ENCODE peak calls at places on chromosomes 5 and 9, in ten cellular contexts. U is bronchial epithelial cell, L is mammary epithelial cell, Z is cardiac muscle cell, V is adrenal gland, W is PC-3, Q is heart left ventricle, F is GM12865, G is AG04449, O is A549. N is an unnamed sample.

GRCh38 chr5:132005591-132005990 is 5.9 kb downstream of the ACSL6 start:
- DNase-seq in Q (peak), G (no peak), L (no peak), O (no peak), V (no peak), Z (no peak), W (no peak), U (no peak), F (no peak), N (no peak)

GRCh38 chr9:132166599-132166998 is 4.7 kb downstream of the NTNG2 start:
- DNase-seq in U (no peak), Q (no peak), V (no peak), G (no peak), Z (no peak), W (no peak), O (peak), L (no peak), F (no peak), N (no peak)

GRCh38 chr5:78399115-78399514 is 38.7 kb downstream of the SCAMP1 start:
- DNase-seq in Z (peak), W (no peak), O (no peak), L (no peak), U (no peak), Q (no peak), F (no peak), G (no peak), V (no peak), N (no peak)

GRCh38 chr9:1051286-1052118 is 1.3 kb downstream of the DMRT2 start:
- DNase-seq in L (peak), W (no peak), U (peak), F (peak), Q (peak), V (no peak), O (peak), Z (no peak), G (no peak), N (no peak)

GRCh38 chr5:169197343-169197742 is 103.6 kb downstream of the SLIT3 start:
- DNase-seq in Z (peak), F (no peak), U (peak), O (peak), W (peak), L (peak), Q (no peak), V (no peak), G (no peak), N (no peak)

GRCh38 chr9:127233582-127234350 is 30.8 kb upstream of the GARNL3 start:
- DNase-seq in O (no peak), F (no peak), U (no peak), W (no peak), L (no peak), G (no peak), V (no peak), Z (peak), Q (no peak), N (no peak)

GRCh38 chr5:173327084-173327947 is 898 bp downstream of the STC2 start:
- DNase-seq in L (peak), W (no peak), Q (peak), U (no peak), G (no peak), V (no peak), O (peak), Z (peak), F (peak), N (no peak)

GRCh38 chr5:131794596-131794995 is 2.2 kb downstream of the FNIP1 start:
- DNase-seq in F (peak), Q (no peak), U (no peak), W (no peak), G (no peak), V (no peak), Z (no peak), L (no peak), O (no peak), N (no peak)

GRCh38 chr9:125649315-125649714 is 57.7 kb downstream of the MAPKAP1 start:
- DNase-seq in V (peak), O (peak), Z (peak), F (peak), U (peak), L (peak), Q (no peak), G (peak), W (peak), N (no peak)

GRCh38 chr5:168974081-168974480 is 326.9 kb downstream of the SLIT3 start:
- DNase-seq in W (no peak), F (no peak), V (no peak), U (no peak), Q (no peak), L (no peak), G (no peak), O (no peak), Z (peak), N (no peak)

GRCh38 chr9:135130266-135130976 is 43.0 kb downstream of the OLFM1 start:
- DNase-seq in V (no peak), O (no peak), Q (no peak), L (peak), U (peak), Z (no peak), G (no peak), F (peak), W (no peak), N (no peak)

GRCh38 chr5:82011761-82012160 is 39.9 kb downstream of the ATG10 start:
- DNase-seq in G (peak), Z (peak), V (no peak), L (peak), W (no peak), Q (no peak), O (no peak), U (no peak), F (no peak), N (no peak)

GRCh38 chr5:33810491-33811120 is 81.2 kb downstream of the ADAMTS12 start:
- DNase-seq in F (no peak), Z (peak), V (no peak), Q (no peak), U (no peak), W (peak), G (no peak), O (no peak), L (no peak), N (no peak)

GRCh38 chr9:125146247-125146646 is 2.9 kb upstream of the SCAI start:
- DNase-seq in Q (no peak), G (peak), W (no peak), V (no peak), L (no peak), F (peak), U (no peak), O (no peak), Z (no peak), N (no peak)

GRCh38 chr9:7760014-7760415 is 39.6 kb downstream of the DMAC1 start:
- DNase-seq in F (no peak), V (no peak), L (no peak), O (no peak), W (no peak), Z (peak), Q (peak), G (no peak), U (no peak), N (no peak)

GRCh38 chr9:117535439-117535838 is 120.6 kb upstream of the ASTN2 start:
- DNase-seq in Q (no peak), W (no peak), O (no peak), U (no peak), Z (no peak), F (no peak), L (no peak), G (no peak), V (no peak), N (no peak)

GRCh38 chr9:120438111-120438510 is 141.9 kb downstream of the CDK5RAP2 start:
- DNase-seq in Q (no peak), G (no peak), L (no peak), U (peak), V (no peak), Z (peak), W (peak), O (no peak), F (no peak), N (no peak)

GRCh38 chr5:157046041-157046440 is 12.9 kb downstream of the HAVCR1 start:
- DNase-seq in O (peak), G (no peak), F (peak), Z (no peak), Q (peak), W (no peak), L (no peak), U (no peak), V (peak), N (peak)

GRCh38 chr5:67264056-67264455 is 67.5 kb upstream of the CD180 start:
- DNase-seq in Z (no peak), L (no peak), U (no peak), W (no peak), F (no peak), Q (no peak), O (no peak), G (no peak), V (no peak), N (no peak)

GRCh38 chr9:136145580-136145979 is 26.9 kb upstream of the TMEM250 start:
- DNase-seq in Z (no peak), W (no peak), F (no peak), G (no peak), Q (peak), L (no peak), O (no peak), V (no peak), U (no peak), N (no peak)

GRCh38 chr9:15901572-15901971 is 348.7 kb downstream of the CCDC171 start:
- DNase-seq in U (peak), G (no peak), Z (no peak), V (no peak), L (no peak), W (peak), F (no peak), O (no peak), Q (no peak), N (no peak)
- TF ChIP-seq CTCF in U (no peak), G (no peak), Z (no peak), V (no peak), L (no peak), W (no peak), F (no peak), O (no peak), Q (no peak), N (no peak)

DNA sequence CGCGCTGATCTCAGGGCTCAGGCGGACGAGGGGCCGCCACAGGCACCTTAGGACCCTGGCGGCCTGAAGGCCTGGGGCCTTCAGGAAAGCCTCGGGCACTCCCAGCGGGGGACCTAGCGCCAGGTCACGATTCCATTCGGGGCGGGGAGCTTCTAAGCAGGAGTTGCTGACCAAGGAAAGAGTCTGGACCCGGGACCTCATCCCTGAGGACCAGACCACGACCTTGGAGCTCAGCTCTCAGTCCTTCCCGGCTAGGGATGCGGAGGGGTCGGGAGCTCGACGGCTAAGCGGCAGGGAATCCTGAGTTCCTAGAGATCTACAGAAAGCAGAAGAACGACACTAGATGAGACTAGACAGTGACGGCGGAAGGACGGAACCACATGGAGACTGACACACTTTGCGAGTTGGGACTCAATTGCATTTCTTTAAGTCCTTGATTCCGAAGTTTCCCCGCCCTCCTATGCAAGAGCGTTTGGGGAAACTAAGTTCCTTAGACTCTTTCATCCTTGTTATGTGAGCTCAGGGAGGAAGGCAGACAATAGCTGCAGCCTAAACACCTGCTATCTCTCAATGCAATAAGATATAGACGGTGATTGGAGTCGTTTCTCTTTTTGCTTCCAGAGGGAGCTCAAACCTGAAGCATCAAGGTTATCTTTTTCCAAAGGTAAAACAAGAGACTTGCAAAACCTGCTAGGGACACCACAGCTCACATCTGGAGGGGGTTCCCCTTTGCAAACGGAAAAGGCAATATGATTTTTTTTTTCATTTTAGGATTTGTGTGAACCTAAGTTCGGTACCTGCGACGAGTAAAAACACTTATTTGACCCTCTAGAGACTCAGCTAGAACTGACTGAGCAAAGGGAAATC is 9.7 kb downstream of the NR2F1-AS1 start:
- DNase-seq in O (no peak), Z (no peak), G (no peak), V (peak), U (no peak), F (no peak), L (no peak), W (no peak), Q (no peak), N (no peak)
- H3K4me3 ChIP-seq in O (no peak), Z (peak), G (peak), V (no peak), U (peak), F (peak), L (no peak), W (no peak), Q (peak), N (peak)

GRCh38 chr5:119339344-119339743 is 16.5 kb upstream of the TNFAIP8 start:
- DNase-seq in O (no peak), L (no peak), Z (no peak), W (no peak), U (no peak), F (no peak), V (no peak), G (no peak), Q (no peak), N (no peak)
- TF ChIP-seq CTCF in O (no peak), L (no peak), Z (no peak), W (no peak), U (no peak), F (no peak), V (no peak), G (no peak), Q (no peak), N (no peak)

GRCh38 chr9:69542048-69542447 is 130.1 kb downstream of the APBA1 start:
- DNase-seq in Z (no peak), O (no peak), G (no peak), V (no peak), L (no peak), Q (no peak), W (no peak), U (no peak), F (no peak), N (no peak)

GRCh38 chr9:69546265-69546664 is 125.9 kb downstream of the APBA1 start:
- DNase-seq in L (no peak), V (no peak), W (no peak), U (peak), G (no peak), Z (peak), O (no peak), F (no peak), Q (no peak), N (no peak)

GRCh38 chr9:69548676-69549075 is 123.5 kb downstream of the APBA1 start:
- DNase-seq in V (no peak), W (no peak), O (no peak), F (no peak), Q (no peak), U (no peak), Z (no peak), L (no peak), G (no peak), N (no peak)

DNA sequence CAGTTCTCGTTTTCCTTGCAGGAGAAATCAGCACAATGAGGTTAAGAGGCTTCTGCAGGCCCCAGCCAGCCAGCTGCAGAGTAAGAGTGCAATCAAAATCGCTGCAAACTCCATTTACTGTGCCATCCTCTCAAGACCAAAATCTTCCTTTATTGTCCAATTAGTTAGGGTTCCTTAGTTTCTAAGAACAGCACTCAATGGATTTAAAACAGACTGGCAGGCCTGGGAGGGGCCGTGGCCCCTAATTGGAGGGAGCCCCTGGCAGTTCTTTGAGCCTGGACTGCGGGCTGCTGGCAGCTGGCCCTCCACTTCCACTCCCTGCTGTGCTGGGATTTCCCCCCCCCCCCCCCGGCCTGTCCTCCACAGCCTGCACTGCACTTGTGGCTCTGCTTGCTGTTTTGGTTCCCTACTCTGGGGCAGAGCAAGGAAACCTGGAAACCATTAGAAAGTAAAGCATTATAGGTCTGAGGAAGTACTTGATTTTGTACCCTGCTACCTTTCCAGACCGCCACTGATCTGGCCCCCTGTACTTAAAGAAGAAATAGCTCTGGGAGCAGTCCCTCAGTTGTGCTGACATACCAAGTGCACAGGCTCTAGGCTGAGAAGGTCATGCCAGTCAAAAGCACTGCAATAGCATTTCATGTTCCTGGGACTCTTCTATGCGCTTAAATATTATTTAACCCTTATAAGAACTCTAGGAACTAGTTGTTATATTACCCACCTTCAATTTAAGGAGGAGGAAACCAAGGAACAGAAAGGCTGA is 129.0 kb downstream of the APBA1 start:
- DNase-seq in U (no peak), L (no peak), Q (peak), Z (no peak), G (no peak), V (no peak), W (no peak), O (no peak), F (no peak), N (no peak)
- H3K4me3 ChIP-seq in U (no peak), L (no peak), Q (no peak), Z (no peak), G (no peak), V (no peak), W (no peak), O (no peak), F (no peak), N (no peak)

GRCh38 chr5:73303139-73304079 is 130.4 kb downstream of the TMEM174 start:
- DNase-seq in Z (no peak), Q (no peak), F (peak), W (no peak), U (no peak), O (peak), V (no peak), G (no peak), L (no peak), N (no peak)
- TF ChIP-seq CTCF in Z (peak), Q (no peak), F (peak), W (no peak), U (peak), O (peak), V (no peak), G (no peak), L (peak), N (no peak)

DNA sequence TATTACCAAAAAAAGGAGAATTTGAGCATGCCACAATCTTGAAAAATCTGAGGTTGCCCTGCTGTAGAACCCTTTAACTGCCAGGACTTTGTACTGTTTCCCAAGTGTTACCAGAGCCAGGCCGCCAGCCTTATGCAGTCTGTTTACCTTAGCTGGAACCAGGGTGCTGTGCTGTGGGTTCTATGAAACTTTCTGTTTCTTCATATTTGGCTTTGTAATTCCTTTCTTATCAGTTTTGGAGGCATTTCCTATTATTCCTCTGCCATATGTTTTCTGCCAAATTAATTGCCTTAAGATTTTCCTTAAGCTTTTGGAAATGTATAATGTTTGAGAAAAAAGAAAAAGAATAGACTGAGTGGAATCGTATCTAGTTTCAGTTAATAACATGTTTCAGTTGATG is 2.1 kb downstream of the S1PR3 start:
- DNase-seq in Z (peak), G (no peak), V (no peak), Q (no peak), F (no peak), W (no peak), O (no peak), U (no peak), L (no peak), N (no peak)
- H3K4me3 ChIP-seq in Z (no peak), G (no peak), V (peak), Q (peak), F (no peak), W (no peak), O (peak), U (no peak), L (no peak), N (no peak)

GRCh38 chr9:37036237-37037136 is 2.4 kb upstream of the PAX5 start:
- DNase-seq in L (no peak), O (no peak), U (no peak), V (peak), Z (peak), G (no peak), F (peak), W (peak), Q (peak), N (no peak)
- TF ChIP-seq CTCF in L (no peak), O (no peak), U (no peak), V (no peak), Z (no peak), G (no peak), F (no peak), W (no peak), Q (no peak), N (no peak)

GRCh38 chr9:129383415-129384088 is 205.5 kb upstream of the IER5L start:
- DNase-seq in Z (peak), V (peak), F (peak), O (no peak), L (peak), G (no peak), U (peak), W (peak), Q (peak), N (no peak)

GRCh38 chr9:129384887-129385614 is 207.0 kb upstream of the IER5L start:
- DNase-seq in U (no peak), Q (no peak), W (no peak), Z (no peak), O (no peak), G (no peak), V (no peak), L (no peak), F (no peak), N (no peak)

GRCh38 chr9:129383005-129383414 is 204.9 kb upstream of the IER5L start:
- DNase-seq in Q (peak), Z (peak), W (peak), O (no peak), L (peak), U (peak), G (no peak), V (peak), F (no peak), N (no peak)

GRCh38 chr9:129385615-129385934 is 207.5 kb upstream of the IER5L start:
- DNase-seq in O (no peak), Q (no peak), F (no peak), Z (no peak), L (no peak), U (no peak), W (no peak), V (no peak), G (no peak), N (no peak)

DNA sequence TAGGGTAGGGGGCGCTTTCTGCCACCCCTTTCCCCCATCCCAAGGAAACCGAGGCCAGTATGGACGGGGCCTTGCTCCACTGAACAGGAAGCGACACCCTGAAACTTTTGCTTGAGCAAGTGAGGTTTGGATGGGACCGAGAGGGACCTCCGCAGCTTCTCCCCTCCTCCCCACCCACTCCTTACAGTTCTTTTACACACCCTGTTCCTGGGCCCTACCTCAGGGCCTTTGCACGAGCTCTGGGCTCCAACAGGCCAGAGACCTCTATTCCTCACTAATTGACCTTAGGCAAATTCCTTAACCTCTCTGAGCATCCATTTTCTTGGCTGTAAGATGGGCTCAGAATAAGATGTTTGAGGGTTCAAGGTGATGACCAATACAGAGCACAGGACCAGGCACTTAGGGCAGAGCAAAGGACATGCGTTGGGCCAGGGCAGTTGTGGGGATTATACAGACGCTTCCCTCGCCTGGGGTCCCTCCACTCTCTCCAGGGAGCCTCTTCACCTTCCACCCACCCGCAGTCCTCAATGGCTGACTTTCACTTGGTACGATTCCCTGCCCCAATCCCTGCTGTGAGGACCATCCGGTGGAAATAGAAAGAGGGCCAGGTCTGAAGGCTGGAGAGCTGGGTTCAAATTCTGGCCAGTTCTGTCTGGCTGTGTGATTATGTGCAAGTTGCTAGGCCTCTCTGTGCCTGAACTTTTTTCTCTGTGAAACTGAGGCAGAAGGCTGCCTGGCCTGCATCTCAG is 206.3 kb upstream of the IER5L start:
- DNase-seq in L (no peak), G (no peak), Z (no peak), Q (no peak), U (no peak), O (no peak), W (no peak), F (no peak), V (no peak), N (no peak)
- H3K4me3 ChIP-seq in L (no peak), G (no peak), Z (no peak), Q (peak), U (peak), O (no peak), W (peak), F (peak), V (no peak), N (peak)

GRCh38 chr5:892390-893136 is at the start of the genes BRD9 and TRIP13:
- DNase-seq in O (peak), Z (peak), U (peak), L (peak), Q (peak), W (peak), V (peak), F (peak), G (no peak), N (no peak)
- TF ChIP-seq CTCF in O (no peak), Z (no peak), U (no peak), L (no peak), Q (peak), W (no peak), V (no peak), F (no peak), G (no peak), N (no peak)

N was measured in epithelial cell of proximal tubule.